ENCODE peak calls at places on chromosomes 2 and 18, in six cellular contexts. P, A, V, Q, H and E are unnamed samples.

GRCh38 chr2:232348936-232349335 is 29.6 kb upstream of the ALPP start:
- DNase-seq in A (peak), P (no peak), V (no peak), H (peak), Q (no peak), E (peak)

GRCh38 chr2:224194161-224194560 is 155.1 kb upstream of the SERPINE2 start:
- DNase-seq in V (peak), Q (no peak), H (no peak), A (no peak), P (no peak), E (no peak)

GRCh38 chr2:144460981-144461766 is 58.7 kb downstream of the ZEB2 start:
- DNase-seq in Q (peak), V (peak), H (no peak), P (no peak), A (no peak), E (peak)

GRCh38 chr2:40428434-40428833 is 23.5 kb downstream of the SLC8A1 start:
- DNase-seq in V (no peak), A (no peak), P (no peak), Q (no peak), H (no peak), E (no peak)

GRCh38 chr2:133197156-133197555 is 371.1 kb downstream of the NCKAP5 start:
- DNase-seq in A (no peak), V (no peak), Q (no peak), P (no peak), H (no peak), E (no peak)

GRCh38 chr2:168181825-168182224 is 65.6 kb downstream of the STK39 start:
- DNase-seq in Q (no peak), P (no peak), H (no peak), V (no peak), A (no peak), E (no peak)

GRCh38 chr2:10909996-10910341 is 1.8 kb upstream of the KCNF1 start:
- DNase-seq in A (no peak), H (no peak), Q (no peak), P (no peak), V (no peak), E (no peak)

GRCh38 chr2:122203523-122203922 is 448.1 kb downstream of the TSN start:
- DNase-seq in V (peak), P (no peak), Q (no peak), A (no peak), H (no peak), E (no peak)

GRCh38 chr2:198371902-198372611 is 567.7 kb downstream of the PLCL1 start:
- DNase-seq in Q (no peak), V (peak), P (no peak), A (no peak), H (no peak), E (no peak)

GRCh38 chr2:156379069-156379468 is 46.5 kb upstream of the NR4A2 start:
- DNase-seq in H (no peak), P (no peak), Q (no peak), A (no peak), V (no peak), E (no peak)

GRCh38 chr2:160325413-160325812 is 125.3 kb upstream of the ITGB6 start:
- DNase-seq in Q (no peak), H (no peak), A (no peak), V (no peak), P (no peak), E (no peak)

GRCh38 chr2:26769501-26769850 is 5.4 kb downstream of the SLC35F6 start:
- DNase-seq in P (no peak), Q (no peak), H (no peak), A (no peak), V (no peak), E (no peak)

GRCh38 chr2:207239754-207240494 is 74.2 kb upstream of the KLF7 start:
- DNase-seq in P (no peak), V (peak), A (no peak), Q (no peak), H (no peak), E (no peak)

GRCh38 chr2:149767516-149767974 is 180.0 kb upstream of the MMADHC start:
- DNase-seq in Q (no peak), V (peak), A (no peak), H (no peak), P (no peak), E (no peak)

GRCh38 chr2:133012847-133013734 is 343.1 kb upstream of the LYPD1 start:
- DNase-seq in P (no peak), Q (no peak), A (no peak), V (no peak), H (no peak), E (no peak)

DNA sequence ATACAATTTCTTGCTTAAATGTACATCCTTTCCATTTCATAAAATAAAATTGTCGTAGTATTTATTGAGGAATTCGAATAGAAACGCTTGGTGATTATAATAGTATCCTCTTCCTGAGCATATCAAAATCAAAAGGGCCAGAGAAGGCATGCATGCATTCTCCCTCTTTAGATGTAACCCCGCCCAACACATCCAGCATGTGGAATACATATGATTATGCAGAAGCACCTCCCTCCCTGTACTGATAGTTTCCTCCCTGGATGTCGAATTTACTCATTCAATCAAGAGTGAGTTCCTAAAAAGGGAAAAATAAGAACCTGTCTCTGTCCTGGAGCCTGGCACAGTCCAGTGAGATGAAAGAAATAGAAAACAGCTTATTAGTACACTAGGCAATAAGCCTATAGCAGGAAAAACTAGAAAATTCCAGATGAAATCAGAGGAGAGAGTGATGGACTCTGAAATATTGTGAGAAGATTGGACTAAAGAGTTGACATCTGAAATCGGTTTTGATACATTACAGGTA is 262.9 kb downstream of the RDH14 start:
- DNase-seq in P (no peak), V (no peak), Q (no peak), A (no peak), H (no peak), E (no peak)
- H3K27ac ChIP-seq in P (no peak), V (no peak), Q (no peak), A (no peak), H (no peak), E (no peak)

DNA sequence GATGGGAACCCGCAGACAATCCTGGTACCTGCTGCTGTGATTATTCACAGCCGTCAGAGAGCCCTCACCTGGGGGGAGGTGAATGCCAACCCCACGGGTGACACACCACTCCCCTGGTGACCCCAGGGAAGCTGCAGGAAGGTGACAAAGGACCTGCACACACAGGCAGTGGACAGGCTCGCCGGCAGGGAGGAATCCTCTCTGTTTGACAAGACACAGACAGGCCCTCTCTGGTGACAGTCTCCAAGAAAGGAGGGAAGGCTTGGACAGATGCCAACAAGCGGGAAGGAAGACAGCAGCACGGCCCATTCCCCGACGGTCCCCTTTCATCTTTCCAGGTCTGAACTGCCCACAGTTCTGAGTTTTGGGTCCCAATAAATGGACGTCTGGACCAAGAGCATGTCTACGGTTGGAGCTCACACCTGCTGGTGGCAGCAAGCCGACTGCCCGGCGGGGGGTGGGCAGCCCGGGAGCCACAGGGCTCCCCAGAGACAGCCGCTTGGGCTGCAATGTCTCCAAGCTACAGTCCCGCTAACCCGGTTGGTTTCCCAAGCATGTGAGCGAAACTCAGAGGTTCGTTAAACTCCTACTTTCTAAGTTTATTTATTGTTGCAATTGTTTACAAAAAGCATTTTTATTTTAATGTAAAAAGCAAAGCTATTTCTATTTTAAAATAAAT is 31.8 kb downstream of the HDAC4 start:
- DNase-seq in Q (no peak), P (no peak), H (no peak), A (no peak), V (no peak), E (peak)
- H3K27ac ChIP-seq in Q (no peak), P (peak), H (no peak), A (no peak), V (peak), E (no peak)

GRCh38 chr18:23662309-23663263 is at the start of gene ANKRD29:
- DNase-seq in A (no peak), V (peak), Q (peak), H (peak), P (peak), E (peak)
- H3K27ac ChIP-seq in A (no peak), V (no peak), Q (no peak), H (no peak), P (no peak), E (no peak)

GRCh38 chr18:8898990-8899389 is 193.6 kb downstream of the MTCL1 start:
- DNase-seq in Q (no peak), V (no peak), H (no peak), P (no peak), A (no peak), E (no peak)
- H3K27ac ChIP-seq in Q (no peak), V (no peak), H (no peak), P (no peak), A (no peak), E (no peak)